ENCODE peak calls at places on chromosome 21, in five cellular contexts. T, V, E, U and N are unnamed samples.

GRCh38 chr21:40386301-40386911 is 460.6 kb downstream of the DSCAM start:
- DNase-seq in T (peak; percentile 85), V (no peak), E (peak; percentile 48), U (peak; percentile 77), N (peak; percentile 73)

GRCh38 chr21:43578677-43579313 is 80.5 kb downstream of the HSF2BP start:
- DNase-seq in T (no peak), V (no peak), E (no peak), U (no peak), N (no peak)

GRCh38 chr21:44279621-44280260 is 5.9 kb upstream of the AIRE start:
- DNase-seq in T (no peak), V (no peak), E (no peak), U (no peak), N (no peak)

GRCh38 chr21:43657355-43658093 is 1.8 kb downstream of the HSF2BP start:
- DNase-seq in T (no peak), V (no peak), E (peak; percentile 33), U (no peak), N (peak; percentile 21)

GRCh38 chr21:44697811-44698734 is 1.1 kb downstream of the KRTAP10-12 start:
- DNase-seq in T (peak; percentile 85), V (no peak), E (no peak), U (peak; percentile 5), N (no peak)

GRCh38 chr21:45959182-45959581 is 22.4 kb upstream of the COL6A1 start:
- DNase-seq in T (no peak), V (no peak), E (no peak), U (no peak), N (no peak)

GRCh38 chr21:31326478-31327247 is 17.4 kb downstream of the TIAM1 start:
- DNase-seq in T (no peak), V (no peak), E (no peak), U (no peak), N (no peak)

GRCh38 chr21:28908351-28908750 is 84.3 kb downstream of the LTN1 start:
- DNase-seq in T (peak; percentile 49), V (no peak), E (no peak), U (no peak), N (no peak)

GRCh38 chr21:39384674-39385298 is 35.9 kb upstream of the HMGN1 start:
- DNase-seq in T (no peak), V (no peak), E (no peak), U (no peak), N (no peak)

GRCh38 chr21:27586986-27587385 is 620.1 kb upstream of the ADAMTS5 start:
- DNase-seq in T (no peak), V (no peak), E (no peak), U (no peak), N (no peak)

GRCh38 chr21:41752231-41752681 is 14.6 kb downstream of the RIPK4 start:
- DNase-seq in T (no peak), V (no peak), E (no peak), U (no peak), N (no peak)

GRCh38 chr21:34885636-34886553 is 163.2 kb downstream of the RUNX1 start:
- DNase-seq in T (peak; percentile 75), V (no peak), E (peak; percentile 29), U (peak; percentile 40), N (no peak)

GRCh38 chr21:44854664-44855446 is 18.6 kb downstream of the PTTG1IP start:
- DNase-seq in T (no peak), V (no peak), E (peak; percentile 43), U (no peak), N (no peak)

GRCh38 chr21:38662224-38662568 is 143.5 kb upstream of the ETS2 start:
- DNase-seq in T (no peak), V (no peak), E (no peak), U (no peak), N (no peak)

GRCh38 chr21:39345440-39345839 is 3.4 kb downstream of the HMGN1 start:
- DNase-seq in T (no peak), V (no peak), E (no peak), U (no peak), N (no peak)

GRCh38 chr21:42461881-42462877 is 33.8 kb downstream of the RSPH1 start:
- DNase-seq in T (peak; percentile 57), V (no peak), E (no peak), U (no peak), N (peak; percentile 21)

GRCh38 chr21:45539046-45539795 is 3.0 kb downstream of the SLC19A1 start:
- DNase-seq in T (peak; percentile 33), V (no peak), E (no peak), U (no peak), N (peak; percentile 18)

GRCh38 chr21:34826818-34827217 is 158.0 kb downstream of the CLIC6 start:
- DNase-seq in T (no peak), V (no peak), E (no peak), U (no peak), N (peak; percentile 10)

GRCh38 chr21:41873426-41873825 is 5.7 kb downstream of the PRDM15 start:
- DNase-seq in T (no peak), V (no peak), E (no peak), U (no peak), N (no peak)

GRCh38 chr21:35226960-35227741 is 178.0 kb upstream of the RUNX1 start:
- DNase-seq in T (no peak), V (no peak), E (no peak), U (no peak), N (no peak)

GRCh38 chr21:43663033-43663432 is 3.7 kb downstream of the RRP1B start:
- DNase-seq in T (no peak), V (no peak), E (no peak), U (no peak), N (no peak)

GRCh38 chr21:38914531-38915385 is 109.0 kb downstream of the ETS2 start:
- DNase-seq in T (peak; percentile 76), V (no peak), E (no peak), U (no peak), N (no peak)

GRCh38 chr21:45152265-45152746 is 77.9 kb downstream of the ADARB1 start:
- DNase-seq in T (peak; percentile 84), V (no peak), E (peak; percentile 46), U (peak; percentile 16), N (no peak)

GRCh38 chr21:45534591-45535331 is 7.5 kb downstream of the SLC19A1 start:
- DNase-seq in T (peak; percentile 51), V (no peak), E (peak; percentile 46), U (peak; percentile 41), N (peak; percentile 86)

GRCh38 chr21:44290327-44291077 is 4.8 kb downstream of the AIRE start:
- DNase-seq in T (no peak), V (no peak), E (peak; percentile 6), U (no peak), N (no peak)

GRCh38 chr21:42650033-42650370 is 3.4 kb upstream of the PDE9A start:
- DNase-seq in T (no peak), V (no peak), E (peak; percentile 3), U (no peak), N (no peak)

DNA sequence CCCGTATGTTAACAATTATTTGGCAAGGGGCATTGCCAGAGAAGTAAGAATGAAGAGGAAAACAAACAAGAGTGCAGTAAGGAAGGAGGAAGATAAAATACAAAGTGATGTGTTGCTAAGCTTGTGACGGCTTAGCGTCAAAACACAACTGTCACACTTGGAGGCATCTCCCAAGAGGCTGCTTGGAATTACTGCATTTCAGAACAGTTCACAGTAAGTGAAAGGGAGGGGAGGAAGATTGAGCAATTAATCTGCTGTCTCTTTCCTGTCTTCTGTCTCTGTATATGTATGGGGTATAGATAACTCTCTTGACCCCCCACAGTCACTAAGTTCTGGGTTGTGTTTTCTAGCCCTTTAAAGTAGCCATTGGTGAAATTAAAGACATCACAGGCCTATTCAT is 1017.0 kb upstream of the TMPRSS15 start:
- DNase-seq in T (no peak), V (no peak), E (no peak), U (no peak), N (no peak)
- H3K9me3 ChIP-seq in T (peaks cover under 1% of the 10 kb centered on the region), V (peaks cover 21% of the 10 kb centered on the region), E (no peaks in the 10 kb centered on the region), U (no peaks in the 10 kb centered on the region), N (no peaks in the 10 kb centered on the region)

DNA sequence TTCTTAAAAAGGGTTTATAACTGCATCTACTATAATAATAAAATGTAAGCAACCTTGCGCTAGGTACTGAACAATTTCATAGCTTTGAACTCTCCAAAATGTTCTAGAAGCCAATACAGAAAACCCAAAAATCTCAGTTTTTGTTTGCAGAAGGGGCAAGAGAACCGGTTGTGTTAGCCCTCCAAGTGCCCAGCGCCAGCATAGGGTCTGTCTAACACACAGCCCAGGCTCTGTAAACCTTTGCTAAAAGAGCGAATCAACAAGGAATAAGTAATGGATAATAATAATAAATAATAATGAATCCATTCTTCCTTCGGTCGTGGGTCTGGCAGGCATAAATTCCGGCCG is 333 bp upstream of the CHAF1B start:
- DNase-seq in T (no peak), V (no peak), E (no peak), U (no peak), N (no peak)
- H3K4me3 ChIP-seq in T (peak overlapping the region; percentile 88), V (peak overlapping the region; percentile 62), E (peak overlapping the region; percentile 79), U (peak overlapping the region; percentile 73), N (peak overlapping the region; percentile 60)

DNA sequence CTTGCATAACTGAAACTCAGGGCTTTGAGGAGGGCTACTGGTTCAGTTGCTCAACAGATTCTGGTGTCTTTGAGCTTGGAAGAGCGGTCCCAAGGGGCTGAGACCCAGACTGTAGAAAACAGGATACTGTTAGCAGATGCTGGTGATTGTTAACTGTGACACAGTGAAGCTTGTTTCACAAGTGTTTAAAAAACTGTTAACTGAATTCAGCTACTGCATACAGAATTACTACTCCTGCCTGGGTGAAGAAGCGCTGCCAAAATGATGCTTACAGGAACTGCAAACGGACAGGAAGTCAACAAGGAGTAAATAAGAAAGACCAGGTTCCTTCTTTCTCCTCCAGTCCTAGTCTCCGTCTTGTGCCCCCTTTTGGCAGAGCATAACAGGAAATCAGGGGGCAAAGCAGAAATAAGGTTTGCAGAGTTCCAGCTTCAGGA is 195.3 kb upstream of the USP25 start:
- DNase-seq in T (no peak), V (no peak), E (no peak), U (no peak), N (no peak)
- H3K9me3 ChIP-seq in T (peaks cover 17% of the 10 kb centered on the region), V (no peaks in the 10 kb centered on the region), E (no peaks in the 10 kb centered on the region), U (no peaks in the 10 kb centered on the region), N (no peaks in the 10 kb centered on the region)

GRCh38 chr21:33684923-33685560 is 42.7 kb downstream of the ITSN1 start:
- DNase-seq in T (no peak), V (no peak), E (no peak), U (no peak), N (no peak)

GRCh38 chr21:33686386-33686785 is 44.1 kb downstream of the ITSN1 start:
- DNase-seq in T (no peak), V (no peak), E (no peak), U (no peak), N (no peak)

GRCh38 chr21:33684068-33684467 is 41.8 kb downstream of the ITSN1 start:
- DNase-seq in T (no peak), V (no peak), E (no peak), U (no peak), N (no peak)

GRCh38 chr21:33687634-33688033 is 45.3 kb downstream of the ITSN1 start:
- DNase-seq in T (no peak), V (no peak), E (no peak), U (no peak), N (no peak)

GRCh38 chr21:33685613-33686197 is 43.4 kb downstream of the ITSN1 start:
- DNase-seq in T (no peak), V (peak; percentile 18), E (no peak), U (no peak), N (no peak)
- H3K4me3 ChIP-seq in T (no peak overlapping the region), V (no peak overlapping the region), E (no peak overlapping the region), U (no peak overlapping the region), N (no peak overlapping the region)